ENCODE peak calls at places on chromosome 3, in five cellular contexts. Q, A, M, W and K are unnamed samples.

GRCh38 chr3:192915306-192915705 is 2.4 kb downstream of the MB21D2 start:
- DNase-seq in Q (no peak), A (no peak), M (no peak), W (no peak), K (no peak)

GRCh38 chr3:100954990-100955389 is 38.2 kb downstream of the ABI3BP start:
- DNase-seq in Q (no peak), A (no peak), M (peak; percentile 5), W (no peak), K (peak; percentile 86)

GRCh38 chr3:54515439-54516213 is 393.3 kb downstream of the CACNA2D3 start:
- DNase-seq in Q (no peak), A (peak; percentile 15), M (no peak), W (no peak), K (no peak)

GRCh38 chr3:41188291-41188690 is 11.0 kb upstream of the CTNNB1 start:
- DNase-seq in Q (no peak), A (no peak), M (no peak), W (no peak), K (no peak)

GRCh38 chr3:13708871-13709595 is 160.1 kb downstream of the FBLN2 start:
- DNase-seq in Q (peak; percentile 1), A (peak; percentile 17), M (no peak), W (no peak), K (no peak)

GRCh38 chr3:120349819-120350125 is 618 bp upstream of the LRRC58 start:
- DNase-seq in Q (no peak), A (no peak), M (no peak), W (no peak), K (no peak)

GRCh38 chr3:126983276-126983652 is 349 bp downstream of the PLXNA1 start:
- DNase-seq in Q (no peak), A (no peak), M (no peak), W (no peak), K (no peak)

GRCh38 chr3:124714218-124714853 is 15.9 kb upstream of the UMPS start:
- DNase-seq in Q (no peak), A (no peak), M (no peak), W (no peak), K (no peak)

GRCh38 chr3:58009026-58009748 is 965 bp downstream of the FLNB start:
- DNase-seq in Q (peak; percentile 39), A (peak; percentile 41), M (no peak), W (peak; percentile 48), K (peak; percentile 76)

GRCh38 chr3:4971838-4972237 is 7.4 kb upstream of the BHLHE40 start:
- DNase-seq in Q (no peak), A (no peak), M (no peak), W (no peak), K (no peak)

GRCh38 chr3:85360742-85361387 is 402.1 kb downstream of the CADM2 start:
- DNase-seq in Q (peak; percentile 32), A (peak; percentile 31), M (no peak), W (peak; percentile 37), K (no peak)

GRCh38 chr3:10023587-10024310 is 2.5 kb upstream of the FANCD2 start:
- DNase-seq in Q (no peak), A (no peak), M (no peak), W (no peak), K (no peak)

GRCh38 chr3:98778852-98779379 is 15.8 kb downstream of the ST3GAL6 start:
- DNase-seq in Q (no peak), A (no peak), M (no peak), W (no peak), K (no peak)

GRCh38 chr3:139427283-139428060 is 38.0 kb upstream of the COPB2 start:
- DNase-seq in Q (no peak), A (no peak), M (no peak), W (no peak), K (no peak)

GRCh38 chr3:58585994-58586393 is 8.8 kb upstream of the FAM107A start:
- DNase-seq in Q (no peak), A (no peak), M (no peak), W (no peak), K (no peak)

GRCh38 chr3:100902572-100902971 is 90.6 kb downstream of the ABI3BP start:
- DNase-seq in Q (no peak), A (no peak), M (no peak), W (no peak), K (no peak)

GRCh38 chr3:174146008-174146407 is 713.1 kb upstream of the NAALADL2 start:
- DNase-seq in Q (no peak), A (no peak), M (no peak), W (no peak), K (no peak)

GRCh38 chr3:94716326-94717018 is 653.6 kb downstream of the NSUN3 start:
- DNase-seq in Q (no peak), A (no peak), M (no peak), W (peak; percentile 37), K (no peak)

GRCh38 chr3:15815696-15816095 is 17.9 kb upstream of the ANKRD28 start:
- DNase-seq in Q (no peak), A (no peak), M (no peak), W (no peak), K (no peak)

GRCh38 chr3:28151207-28151550 is 90.2 kb upstream of the CMC1 start:
- DNase-seq in Q (no peak), A (no peak), M (no peak), W (no peak), K (no peak)

GRCh38 chr3:72081456-72081855 is 296.5 kb upstream of the PROK2 start:
- DNase-seq in Q (no peak), A (no peak), M (no peak), W (no peak), K (no peak)

GRCh38 chr3:3038201-3038991 is 71.8 kb downstream of the IL5RA start:
- DNase-seq in Q (no peak), A (no peak), M (no peak), W (no peak), K (peak; percentile 23)

DNA sequence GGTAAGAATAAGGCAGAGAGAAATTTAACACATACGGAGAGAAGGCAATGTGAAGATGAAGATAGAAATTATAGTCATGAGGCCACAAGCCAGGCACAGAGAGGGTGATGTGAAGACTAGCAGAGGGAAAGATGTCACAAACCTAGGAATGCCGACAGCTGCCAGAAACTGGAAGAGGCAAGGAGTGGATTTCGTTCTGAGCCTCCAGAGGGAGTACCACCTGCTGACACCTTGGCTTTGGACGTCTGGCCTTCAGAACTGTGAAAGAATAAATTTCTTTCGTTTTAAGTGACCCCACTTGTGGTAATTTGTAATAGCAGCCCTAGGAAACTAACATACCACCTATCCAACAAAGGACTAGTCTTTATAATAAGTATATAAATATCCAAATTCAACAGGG is 5.0 kb upstream of the SGO1 start:
- DNase-seq in Q (no peak), A (no peak), M (no peak), W (no peak), K (no peak)
- TF ChIP-seq CTCF in Q (no peak), A (no peak), M (no peak), W (no peak), K (no peak)

DNA sequence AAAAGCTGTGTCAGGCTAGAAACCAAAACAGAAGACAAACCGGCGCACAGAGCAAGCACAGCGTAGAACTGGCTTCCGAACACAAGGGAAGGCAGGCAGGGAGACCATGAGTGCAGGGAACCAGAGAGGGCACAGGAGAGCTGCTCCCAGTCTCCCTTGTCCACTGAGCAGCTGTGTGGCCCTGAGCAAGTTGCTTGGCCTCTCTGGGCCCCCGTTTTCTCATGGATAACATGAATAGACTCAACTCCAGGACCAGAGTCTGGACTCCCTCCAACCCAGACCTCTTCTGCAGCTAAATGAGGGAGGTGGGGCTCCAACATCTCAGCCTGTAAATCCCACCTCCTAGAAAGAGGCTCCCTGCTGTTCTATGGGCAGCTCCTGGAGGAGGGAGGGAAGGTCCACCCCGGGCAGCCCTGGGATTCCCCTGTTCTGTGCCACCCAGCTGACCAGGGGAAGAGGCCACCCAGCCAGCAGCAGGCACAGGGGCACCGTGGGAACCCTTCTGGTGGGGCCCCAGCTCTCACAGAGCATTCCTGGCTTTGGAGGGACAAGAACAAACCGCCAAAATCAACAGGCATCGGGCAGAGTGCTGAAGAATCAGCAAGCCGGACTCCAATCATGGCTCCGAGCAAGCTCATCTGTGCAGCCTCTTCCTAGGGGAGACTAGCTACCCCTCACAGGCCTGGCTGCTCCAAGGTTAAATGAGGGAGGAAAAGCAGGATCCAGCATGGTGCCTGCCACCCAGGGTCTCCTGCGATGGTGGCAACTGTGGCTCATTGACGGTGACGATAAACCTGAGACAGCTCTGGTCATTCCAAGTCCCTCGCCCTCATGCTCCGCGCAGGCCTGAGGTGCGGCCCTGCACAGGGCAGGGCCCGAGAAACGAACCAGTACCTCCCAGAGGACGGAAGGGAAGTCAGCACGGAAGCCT is 15.1 kb downstream of the XXYLT1 start:
- DNase-seq in Q (no peak), A (peak; percentile 27), M (no peak), W (no peak), K (no peak)
- H3K4me1 ChIP-seq in Q (peaks cover 25% of the 10 kb centered on the region), A (peaks cover 7% of the 10 kb centered on the region), M (peaks cover 7% of the 10 kb centered on the region), W (peaks cover 33% of the 10 kb centered on the region), K (no peaks in the 10 kb centered on the region)

GRCh38 chr3:76651784-76652183 is 388.1 kb upstream of the ROBO2 start:
- DNase-seq in Q (no peak), A (no peak), M (no peak), W (no peak), K (no peak)

GRCh38 chr3:76643620-76644019 is 396.3 kb upstream of the ROBO2 start:
- DNase-seq in Q (no peak), A (no peak), M (no peak), W (no peak), K (no peak)

GRCh38 chr3:76645724-76646123 is 394.2 kb upstream of the ROBO2 start:
- DNase-seq in Q (no peak), A (no peak), M (no peak), W (no peak), K (no peak)

GRCh38 chr3:76652524-76652923 is 387.4 kb upstream of the ROBO2 start:
- DNase-seq in Q (no peak), A (no peak), M (no peak), W (no peak), K (no peak)

GRCh38 chr3:76646921-76647562 is 392.9 kb upstream of the ROBO2 start:
- DNase-seq in Q (no peak), A (no peak), M (no peak), W (no peak), K (no peak)
- TF ChIP-seq CTCF in Q (no peak), A (no peak), M (no peak), W (no peak), K (no peak)

GRCh38 chr3:129621626-129622417 is 15.3 kb upstream of the PLXND1 start:
- DNase-seq in Q (peak; percentile 40), A (no peak), M (no peak), W (no peak), K (no peak)
- H3K4me1 ChIP-seq in Q (peaks cover 64% of the 10 kb centered on the region), A (peaks cover 47% of the 10 kb centered on the region), M (peaks cover 39% of the 10 kb centered on the region), W (peaks cover 79% of the 10 kb centered on the region), K (peaks cover 68% of the 10 kb centered on the region)

GRCh38 chr3:24149032-24149431 is 203.9 kb downstream of the NR1D2 start:
- DNase-seq in Q (no peak), A (no peak), M (no peak), W (no peak), K (no peak)
- TF ChIP-seq CTCF in Q (no peak), A (no peak), M (no peak), W (no peak), K (no peak)